ENCODE peak calls at places on chromosomes 7 and 10, in eight cellular contexts. B is ascending aorta, W is upper lobe of right lung, R is left lung, D is cardiac muscle cell, K is IMR-90, Y is AG10803, O is H1. A is an unnamed sample.

GRCh38 chr10:33114451-33114944 is 156.5 kb upstream of the ITGB1 start:
- DNase-seq in B (no peak), W (no peak), R (no peak), D (no peak), K (peak; percentile 67), Y (peak; percentile 74), O (no peak), A (peak; percentile 71)

GRCh38 chr10:70915806-70916205 is 27.4 kb upstream of the PCBD1 start:
- DNase-seq in B (no peak), W (no peak), R (peak; percentile 19), D (no peak), K (no peak), Y (no peak), O (no peak), A (no peak)

GRCh38 chr10:132541601-132542011 is 4.0 kb downstream of the INPP5A start:
- DNase-seq in B (no peak), W (no peak), R (no peak), D (no peak), K (no peak), Y (no peak), O (no peak), A (no peak)

GRCh38 chr10:13590886-13591285 is 4.1 kb downstream of the PRPF18 start:
- DNase-seq in B (no peak), W (no peak), R (no peak), D (no peak), K (no peak), Y (no peak), O (no peak), A (no peak)

GRCh38 chr7:41705109-41705871 is 2.4 kb upstream of the INHBA start:
- DNase-seq in B (peak; percentile 59), W (peak; percentile 95), R (peak; percentile 97), D (peak; percentile 95), K (peak; percentile 93), Y (peak; percentile 88), O (peak; percentile 92), A (peak; percentile 88)

GRCh38 chr7:90824386-90825307 is 228.5 kb downstream of the CDK14 start:
- DNase-seq in B (no peak), W (no peak), R (no peak), D (no peak), K (peak; percentile 91), Y (peak; percentile 88), O (no peak), A (peak; percentile 96)

GRCh38 chr10:14750900-14751575 is 23.7 kb downstream of the FAM107B start:
- DNase-seq in B (no peak), W (no peak), R (no peak), D (no peak), K (no peak), Y (no peak), O (no peak), A (no peak)

GRCh38 chr7:141430426-141431142 is 120.6 kb upstream of the AGK start:
- DNase-seq in B (no peak), W (no peak), R (no peak), D (peak; percentile 28), K (no peak), Y (no peak), O (no peak), A (no peak)

GRCh38 chr10:42753507-42754154 is 29.0 kb upstream of the BMS1 start:
- DNase-seq in B (no peak), W (no peak), R (no peak), D (peak; percentile 0), K (no peak), Y (no peak), O (no peak), A (no peak)

GRCh38 chr7:47757946-47758371 is 176.0 kb upstream of the TNS3 start:
- DNase-seq in B (peak; percentile 63), W (peak; percentile 78), R (no peak), D (no peak), K (peak; percentile 73), Y (peak; percentile 94), O (no peak), A (peak; percentile 94)

GRCh38 chr10:76175533-76176165 is 744.2 kb downstream of the LRMDA start:
- DNase-seq in B (no peak), W (no peak), R (no peak), D (no peak), K (no peak), Y (no peak), O (no peak), A (no peak)

GRCh38 chr7:107946451-107946850 is 55.5 kb downstream of the DLD start:
- DNase-seq in B (no peak), W (no peak), R (no peak), D (no peak), K (peak; percentile 47), Y (peak; percentile 52), O (no peak), A (peak; percentile 65)

GRCh38 chr7:55094122-55094690 is 75.4 kb downstream of the EGFR start:
- DNase-seq in B (no peak), W (no peak), R (no peak), D (no peak), K (no peak), Y (no peak), O (no peak), A (no peak)
- TF ChIP-seq CTCF in B (no peak), W (no peak), R (no peak), D (no peak), K (no peak), Y (no peak), O (no peak), A (no peak)

GRCh38 chr10:44382981-44383748 is 1.7 kb downstream of the CXCL12 start:
- DNase-seq in B (no peak), W (peak; percentile 35), R (no peak), D (no peak), K (no peak), Y (no peak), O (no peak), A (no peak)
- H3K4me3 ChIP-seq in B (peak overlapping the region; percentile 64), W (peak overlapping the region; percentile 56), R (peak overlapping the region; percentile 45), D (peak overlapping the region; percentile 40), K (peak overlapping the region; percentile 70), Y (peak overlapping the region; percentile 86), O (peak overlapping the region; percentile 83), A (peak overlapping the region; percentile 38)

DNA sequence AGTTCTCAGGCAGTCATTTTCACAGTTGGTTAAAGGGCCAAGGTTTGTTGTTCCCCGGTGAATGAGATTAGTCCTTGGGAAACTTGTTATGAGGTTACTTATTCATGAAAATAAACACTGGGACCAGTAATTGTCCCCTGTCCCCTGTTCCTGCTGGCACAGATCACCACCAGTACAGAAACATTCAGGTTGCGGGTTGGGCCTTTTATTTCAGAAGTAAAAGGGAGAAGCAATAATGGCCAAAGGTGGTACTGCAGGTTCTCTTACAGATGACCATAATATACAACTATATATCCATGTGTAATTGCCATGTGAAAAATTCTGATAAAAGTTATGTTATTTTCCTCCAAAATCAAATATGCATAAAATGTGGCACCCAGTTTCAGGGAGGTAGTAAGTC is 442.0 kb downstream of the SORCS1 start:
- DNase-seq in B (no peak), W (no peak), R (no peak), D (no peak), K (no peak), Y (no peak), O (no peak), A (no peak)
- TF ChIP-seq CTCF in B (no peak), W (no peak), R (no peak), D (no peak), K (no peak), Y (no peak), O (no peak), A (no peak)

GRCh38 chr7:95609277-95609971 is 13.1 kb upstream of the PDK4 start:
- DNase-seq in B (no peak), W (no peak), R (no peak), D (no peak), K (peak; percentile 29), Y (peak; percentile 72), O (no peak), A (peak; percentile 71)
- H3K4me3 ChIP-seq in B (peak overlapping the region; percentile 32), W (peak overlapping the region; percentile 18), R (no peak overlapping the region), D (no peak overlapping the region), K (no peak overlapping the region), Y (peak overlapping the region; percentile 26), O (no peak overlapping the region), A (no peak overlapping the region)

DNA sequence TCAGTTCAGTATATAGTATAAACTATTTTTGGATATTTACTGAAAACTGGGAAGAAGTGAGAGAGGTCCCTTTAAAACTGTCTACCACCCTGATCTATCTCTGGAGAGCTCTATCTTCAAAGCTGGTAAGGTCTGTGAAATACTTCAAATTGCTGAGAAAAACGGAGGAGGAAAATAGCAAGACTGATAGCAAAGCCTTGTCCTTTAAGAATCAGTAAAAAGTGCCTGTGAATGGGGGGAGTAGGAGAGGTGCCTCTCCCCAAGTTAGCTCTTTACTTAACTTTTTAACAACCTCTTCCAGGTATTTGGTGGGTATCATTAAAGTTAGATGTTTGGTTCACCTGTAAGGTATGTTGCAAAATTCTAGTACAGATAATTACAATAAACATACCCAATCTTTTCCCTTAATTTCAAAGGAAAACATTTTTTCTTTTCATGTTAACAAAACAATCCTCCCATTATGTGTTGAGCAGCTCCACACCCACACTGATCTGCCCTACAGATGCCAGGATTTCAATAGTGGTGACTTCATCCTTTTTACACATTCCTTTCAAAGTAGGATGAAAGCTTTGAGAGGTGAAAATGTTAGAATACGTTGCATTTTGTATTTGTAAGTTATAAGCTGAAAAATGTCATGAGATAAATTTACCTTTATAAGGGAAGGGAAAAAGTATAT is 149.2 kb downstream of the CRPPA start:
- DNase-seq in B (no peak), W (no peak), R (no peak), D (no peak), K (peak; percentile 8), Y (peak; percentile 18), O (no peak), A (peak; percentile 6)
- TF ChIP-seq CTCF in B (no peak), W (no peak), R (no peak), D (no peak), K (no peak), Y (no peak), O (no peak), A (no peak)

DNA sequence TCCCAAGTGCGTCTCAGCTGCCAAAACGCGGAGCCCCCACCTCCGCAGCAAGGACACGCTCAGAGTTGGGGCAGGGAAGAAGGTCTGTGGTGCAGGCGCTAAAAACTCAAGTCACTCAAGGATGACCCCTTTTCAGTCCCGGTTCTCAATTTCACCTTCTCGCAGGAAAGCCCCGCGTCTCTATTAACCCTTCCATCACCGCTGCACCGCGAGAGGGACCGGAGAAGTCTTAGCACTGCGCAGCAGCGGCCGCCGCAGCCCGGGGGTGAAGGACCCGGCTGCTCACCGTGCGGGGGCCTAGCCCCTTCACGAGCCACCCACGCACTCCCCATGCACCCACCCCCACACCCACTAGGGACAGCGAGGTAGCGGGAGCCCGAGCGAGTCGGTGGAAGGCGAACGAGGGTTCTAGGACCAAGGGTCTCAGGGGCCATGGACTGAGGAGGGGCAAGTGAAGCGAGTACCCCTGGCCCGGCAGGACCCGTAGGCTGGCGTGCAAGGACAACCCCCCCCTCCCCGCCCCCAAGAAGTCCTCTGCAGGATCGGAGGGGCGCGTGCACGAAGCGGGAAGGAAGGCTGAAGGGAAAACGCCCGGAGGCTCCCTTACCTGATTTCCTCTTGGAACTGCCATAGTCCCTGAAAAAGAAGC is 162.8 kb downstream of the SH3PXD2A start:
- DNase-seq in B (no peak), W (no peak), R (peak; percentile 71), D (no peak), K (no peak), Y (no peak), O (no peak), A (no peak)
- H3K4me3 ChIP-seq in B (peak overlapping the region; percentile 45), W (peak overlapping the region; percentile 34), R (peak overlapping the region; percentile 9), D (peak overlapping the region; percentile 7), K (peak overlapping the region; percentile 55), Y (peak overlapping the region; percentile 43), O (peak overlapping the region; percentile 24), A (peak overlapping the region; percentile 40)